ENCODE peak calls at places on chromosomes 3 and 15, in seven cellular contexts. One of them, this sample, is unnamed. For H3K4me1, the result is how much of the 10 kb centered on the place peaks cover.

GRCh38 chr15:31591908-31592307 is 265.3 kb downstream of the KLF13 start:
- DNase-seq in tibial nerve: no peak
- DNase-seq in neural progenitor cell: no peak
- DNase-seq in adrenal gland: no peak
- DNase-seq in cardiac muscle cell: no peak
- DNase-seq in stomach: no peak
- DNase-seq in colonic mucosa: no peak
- DNase-seq in this sample: no peak

GRCh38 chr15:73800662-73801345 is 47.7 kb upstream of the INSYN1 start:
- DNase-seq in tibial nerve: no peak
- DNase-seq in neural progenitor cell: no peak
- DNase-seq in adrenal gland: peak
- DNase-seq in cardiac muscle cell: no peak
- DNase-seq in stomach: no peak
- DNase-seq in colonic mucosa: no peak
- DNase-seq in this sample: no peak

GRCh38 chr3:153670577-153670976 is 450.6 kb upstream of the ARHGEF26 start:
- DNase-seq in tibial nerve: no peak
- DNase-seq in neural progenitor cell: no peak
- DNase-seq in adrenal gland: no peak
- DNase-seq in cardiac muscle cell: no peak
- DNase-seq in stomach: no peak
- DNase-seq in colonic mucosa: no peak
- DNase-seq in this sample: no peak

GRCh38 chr3:26280517-26280916 is 342.1 kb upstream of the LRRC3B start:
- DNase-seq in tibial nerve: no peak
- DNase-seq in neural progenitor cell: no peak
- DNase-seq in adrenal gland: no peak
- DNase-seq in cardiac muscle cell: peak
- DNase-seq in stomach: no peak
- DNase-seq in colonic mucosa: no peak
- DNase-seq in this sample: no peak

GRCh38 chr3:141454906-141455602 is 31.8 kb upstream of the RASA2 start:
- DNase-seq in tibial nerve: no peak
- DNase-seq in neural progenitor cell: peak
- DNase-seq in adrenal gland: peak
- DNase-seq in cardiac muscle cell: peak
- DNase-seq in stomach: no peak
- DNase-seq in colonic mucosa: no peak
- DNase-seq in this sample: peak

GRCh38 chr3:133037440-133037839 is 751 bp upstream of the TMEM108 start:
- DNase-seq in tibial nerve: no peak
- DNase-seq in neural progenitor cell: no peak
- DNase-seq in adrenal gland: no peak
- DNase-seq in cardiac muscle cell: no peak
- DNase-seq in stomach: no peak
- DNase-seq in colonic mucosa: no peak
- DNase-seq in this sample: no peak

GRCh38 chr15:63367900-63368299 is 13.7 kb downstream of the CA12 start:
- DNase-seq in tibial nerve: no peak
- DNase-seq in neural progenitor cell: no peak
- DNase-seq in adrenal gland: no peak
- DNase-seq in cardiac muscle cell: no peak
- DNase-seq in stomach: no peak
- DNase-seq in colonic mucosa: no peak
- DNase-seq in this sample: no peak

GRCh38 chr3:132881756-132882409 is 156.3 kb upstream of the TMEM108 start:
- DNase-seq in tibial nerve: no peak
- DNase-seq in neural progenitor cell: no peak
- DNase-seq in adrenal gland: no peak
- DNase-seq in cardiac muscle cell: no peak
- DNase-seq in stomach: no peak
- DNase-seq in colonic mucosa: no peak
- DNase-seq in this sample: no peak

GRCh38 chr15:98858610-98859023 is 149.0 kb downstream of the PGPEP1L start:
- DNase-seq in tibial nerve: no peak
- DNase-seq in neural progenitor cell: no peak
- DNase-seq in adrenal gland: no peak
- DNase-seq in cardiac muscle cell: no peak
- DNase-seq in stomach: no peak
- DNase-seq in colonic mucosa: no peak
- DNase-seq in this sample: no peak

GRCh38 chr3:122745365-122746021 is 48.1 kb downstream of the HSPBAP1 start:
- DNase-seq in tibial nerve: no peak
- DNase-seq in neural progenitor cell: no peak
- DNase-seq in adrenal gland: no peak
- DNase-seq in cardiac muscle cell: no peak
- DNase-seq in stomach: no peak
- DNase-seq in colonic mucosa: no peak
- DNase-seq in this sample: no peak

GRCh38 chr15:95259513-95259912 is 1028.2 kb downstream of the MCTP2 start:
- DNase-seq in tibial nerve: peak
- DNase-seq in neural progenitor cell: peak
- DNase-seq in adrenal gland: peak
- DNase-seq in cardiac muscle cell: peak
- DNase-seq in stomach: peak
- DNase-seq in colonic mucosa: peak
- DNase-seq in this sample: peak

GRCh38 chr3:106172780-106173179 is 304.0 kb upstream of the CBLB start:
- DNase-seq in tibial nerve: no peak
- DNase-seq in neural progenitor cell: no peak
- DNase-seq in adrenal gland: no peak
- DNase-seq in cardiac muscle cell: no peak
- DNase-seq in stomach: no peak
- DNase-seq in colonic mucosa: no peak
- DNase-seq in this sample: peak

GRCh38 chr15:52795464-52796227 is 5.5 kb upstream of the ONECUT1 start:
- DNase-seq in tibial nerve: no peak
- DNase-seq in neural progenitor cell: no peak
- DNase-seq in adrenal gland: no peak
- DNase-seq in cardiac muscle cell: no peak
- DNase-seq in stomach: no peak
- DNase-seq in colonic mucosa: no peak
- DNase-seq in this sample: no peak

GRCh38 chr15:45776772-45777171 is 141.9 kb downstream of the SQOR start:
- DNase-seq in tibial nerve: no peak
- DNase-seq in neural progenitor cell: no peak
- DNase-seq in adrenal gland: no peak
- DNase-seq in cardiac muscle cell: no peak
- DNase-seq in stomach: no peak
- DNase-seq in colonic mucosa: no peak
- DNase-seq in this sample: no peak

GRCh38 chr15:27480141-27480530 is 509.2 kb downstream of the GABRG3 start:
- DNase-seq in tibial nerve: no peak
- DNase-seq in neural progenitor cell: no peak
- DNase-seq in adrenal gland: no peak
- DNase-seq in cardiac muscle cell: no peak
- DNase-seq in stomach: no peak
- DNase-seq in colonic mucosa: no peak
- DNase-seq in this sample: no peak

GRCh38 chr3:9903904-9904303 is 1.3 kb downstream of the IL17RE start:
- DNase-seq in tibial nerve: no peak
- DNase-seq in neural progenitor cell: no peak
- DNase-seq in adrenal gland: no peak
- DNase-seq in cardiac muscle cell: no peak
- DNase-seq in stomach: peak
- DNase-seq in colonic mucosa: no peak
- DNase-seq in this sample: no peak

GRCh38 chr3:24494616-24495333 is at the start of gene THRB:
- DNase-seq in tibial nerve: peak
- DNase-seq in neural progenitor cell: peak
- DNase-seq in adrenal gland: peak
- DNase-seq in cardiac muscle cell: peak
- DNase-seq in stomach: peak
- DNase-seq in colonic mucosa: peak
- DNase-seq in this sample: peak

GRCh38 chr3:123019591-123019990 is 8.0 kb downstream of the SEMA5B start:
- DNase-seq in tibial nerve: no peak
- DNase-seq in neural progenitor cell: no peak
- DNase-seq in adrenal gland: no peak
- DNase-seq in cardiac muscle cell: no peak
- DNase-seq in stomach: no peak
- DNase-seq in colonic mucosa: no peak
- DNase-seq in this sample: no peak

GRCh38 chr3:176141837-176142236 is 1055.4 kb downstream of the TBL1XR1 start:
- DNase-seq in tibial nerve: no peak
- DNase-seq in neural progenitor cell: no peak
- DNase-seq in adrenal gland: no peak
- DNase-seq in cardiac muscle cell: no peak
- DNase-seq in stomach: no peak
- DNase-seq in colonic mucosa: no peak
- DNase-seq in this sample: no peak

GRCh38 chr3:133238015-133238414 is 161.8 kb upstream of the BFSP2 start:
- DNase-seq in tibial nerve: no peak
- DNase-seq in neural progenitor cell: no peak
- DNase-seq in adrenal gland: no peak
- DNase-seq in cardiac muscle cell: no peak
- DNase-seq in stomach: no peak
- DNase-seq in colonic mucosa: no peak
- DNase-seq in this sample: no peak

GRCh38 chr3:48885753-48886152 is 12.9 kb downstream of the SLC25A20 start:
- DNase-seq in tibial nerve: no peak
- DNase-seq in neural progenitor cell: no peak
- DNase-seq in adrenal gland: no peak
- DNase-seq in cardiac muscle cell: no peak
- DNase-seq in stomach: no peak
- DNase-seq in colonic mucosa: no peak
- DNase-seq in this sample: no peak

GRCh38 chr3:48748754-48749153 is 31.7 kb upstream of the IP6K2 start:
- DNase-seq in tibial nerve: no peak
- DNase-seq in neural progenitor cell: no peak
- DNase-seq in adrenal gland: peak
- DNase-seq in cardiac muscle cell: no peak
- DNase-seq in stomach: no peak
- DNase-seq in colonic mucosa: no peak
- DNase-seq in this sample: no peak

GRCh38 chr3:148971819-148972218 is 19.5 kb upstream of the GYG1 start:
- DNase-seq in tibial nerve: no peak
- DNase-seq in neural progenitor cell: no peak
- DNase-seq in adrenal gland: peak
- DNase-seq in cardiac muscle cell: no peak
- DNase-seq in stomach: peak
- DNase-seq in colonic mucosa: no peak
- DNase-seq in this sample: no peak

GRCh38 chr15:75945953-75946352 is 42.3 kb downstream of the FBXO22 start:
- DNase-seq in tibial nerve: no peak
- DNase-seq in neural progenitor cell: no peak
- DNase-seq in adrenal gland: no peak
- DNase-seq in cardiac muscle cell: no peak
- DNase-seq in stomach: no peak
- DNase-seq in colonic mucosa: no peak
- DNase-seq in this sample: no peak

GRCh38 chr15:75943713-75944215 is 40.1 kb downstream of the FBXO22 start:
- DNase-seq in tibial nerve: no peak
- DNase-seq in neural progenitor cell: no peak
- DNase-seq in adrenal gland: no peak
- DNase-seq in cardiac muscle cell: no peak
- DNase-seq in stomach: no peak
- DNase-seq in colonic mucosa: no peak
- DNase-seq in this sample: no peak

GRCh38 chr15:75942464-75942863 is 38.8 kb downstream of the FBXO22 start:
- DNase-seq in tibial nerve: no peak
- DNase-seq in neural progenitor cell: no peak
- DNase-seq in adrenal gland: no peak
- DNase-seq in cardiac muscle cell: no peak
- DNase-seq in stomach: no peak
- DNase-seq in colonic mucosa: no peak
- DNase-seq in this sample: no peak

GRCh38 chr15:75947117-75947516 is 43.4 kb downstream of the FBXO22 start:
- DNase-seq in tibial nerve: no peak
- DNase-seq in neural progenitor cell: no peak
- DNase-seq in adrenal gland: no peak
- DNase-seq in cardiac muscle cell: no peak
- DNase-seq in stomach: no peak
- DNase-seq in colonic mucosa: no peak
- DNase-seq in this sample: no peak

DNA sequence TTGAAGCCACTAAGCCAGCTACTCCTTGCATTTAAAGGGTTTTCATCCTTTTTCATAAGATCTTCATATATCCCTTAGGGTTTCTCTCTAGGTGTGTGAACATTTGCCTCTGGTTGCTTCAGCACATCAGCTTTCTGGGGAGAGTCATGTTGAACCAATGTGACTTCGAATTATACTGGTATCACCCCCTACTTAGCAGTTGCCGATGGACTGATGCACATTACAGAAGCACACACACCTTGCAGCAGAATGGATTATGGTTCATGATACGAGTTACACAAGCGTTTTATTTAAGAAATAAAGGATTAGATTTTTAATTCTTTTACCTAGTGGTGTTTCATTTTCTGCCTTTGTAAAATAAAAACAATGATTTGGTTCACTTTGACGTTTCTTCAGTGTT is 39.6 kb downstream of the FBXO22 start:
- DNase-seq in tibial nerve: no peak
- DNase-seq in neural progenitor cell: no peak
- DNase-seq in adrenal gland: no peak
- DNase-seq in cardiac muscle cell: no peak
- DNase-seq in stomach: no peak
- DNase-seq in colonic mucosa: no peak
- DNase-seq in this sample: no peak
- H3K4me1 ChIP-seq in tibial nerve: under half
- H3K4me1 ChIP-seq in neural progenitor cell: under half
- H3K4me1 ChIP-seq in adrenal gland: under half
- H3K4me1 ChIP-seq in cardiac muscle cell: under half
- H3K4me1 ChIP-seq in stomach: under half
- H3K4me1 ChIP-seq in colonic mucosa: under half
- H3K4me1 ChIP-seq in this sample: under half

GRCh38 chr3:152287898-152288576 is 19.3 kb downstream of the MBNL1 start:
- DNase-seq in tibial nerve: no peak
- DNase-seq in neural progenitor cell: no peak
- DNase-seq in adrenal gland: no peak
- DNase-seq in cardiac muscle cell: no peak
- DNase-seq in stomach: no peak
- DNase-seq in colonic mucosa: no peak
- DNase-seq in this sample: no peak
- H3K4me1 ChIP-seq in tibial nerve: under half
- H3K4me1 ChIP-seq in neural progenitor cell: under half
- H3K4me1 ChIP-seq in adrenal gland: under half
- H3K4me1 ChIP-seq in cardiac muscle cell: under half
- H3K4me1 ChIP-seq in stomach: under half
- H3K4me1 ChIP-seq in colonic mucosa: under half
- H3K4me1 ChIP-seq in this sample: under half

DNA sequence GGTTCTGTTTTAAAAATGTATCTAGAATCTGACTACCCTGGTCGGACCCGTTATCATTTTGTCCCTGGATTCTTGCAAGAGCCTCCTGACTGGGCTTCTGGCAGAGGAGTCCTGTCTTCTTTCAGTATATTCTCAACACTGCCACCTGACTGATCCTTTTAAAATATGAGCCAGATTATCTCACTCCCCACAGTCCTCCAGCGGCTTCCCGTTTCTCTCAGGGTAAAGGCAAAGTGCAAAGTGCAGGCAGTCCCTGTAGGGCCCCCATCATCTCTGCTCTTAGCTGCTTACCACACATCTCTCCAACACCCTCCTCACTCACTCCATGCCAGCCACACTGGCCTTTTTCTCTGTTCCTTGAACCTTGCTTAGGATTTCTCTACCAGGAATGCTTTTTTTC is 28.5 kb downstream of the CRTC3 start:
- DNase-seq in tibial nerve: no peak
- DNase-seq in neural progenitor cell: no peak
- DNase-seq in adrenal gland: peak
- DNase-seq in cardiac muscle cell: peak
- DNase-seq in stomach: no peak
- DNase-seq in colonic mucosa: peak
- DNase-seq in this sample: peak
- H3K4me1 ChIP-seq in tibial nerve: half or more
- H3K4me1 ChIP-seq in neural progenitor cell: under half
- H3K4me1 ChIP-seq in adrenal gland: half or more
- H3K4me1 ChIP-seq in cardiac muscle cell: under half
- H3K4me1 ChIP-seq in stomach: under half
- H3K4me1 ChIP-seq in colonic mucosa: under half
- H3K4me1 ChIP-seq in this sample: under half

GRCh38 chr3:143010024-143010423 is 8.7 kb downstream of the U2SURP start:
- DNase-seq in tibial nerve: no peak
- DNase-seq in neural progenitor cell: no peak
- DNase-seq in adrenal gland: no peak
- DNase-seq in cardiac muscle cell: no peak
- DNase-seq in stomach: no peak
- DNase-seq in colonic mucosa: no peak
- DNase-seq in this sample: no peak
- H3K4me1 ChIP-seq in tibial nerve: under half
- H3K4me1 ChIP-seq in neural progenitor cell: under half
- H3K4me1 ChIP-seq in adrenal gland: under half
- H3K4me1 ChIP-seq in cardiac muscle cell: under half
- H3K4me1 ChIP-seq in stomach: under half
- H3K4me1 ChIP-seq in colonic mucosa: under half
- H3K4me1 ChIP-seq in this sample: under half